ENCODE peak calls at places on chromosomes 4 and X, in six cellular contexts. J is endothelial cell of umbilical vein, R is HCT116, V is cardiac fibroblast, E is hippocampal formation, P is T-cell. N is an unnamed sample.
A peak's percentile ranks its signal among the peaks of the same experiment; 100 is the strongest.

GRCh38 chrX:54807524-54808108 is at the start of gene MAGED2:
- DNase-seq in J (peak; percentile 68), R (no peak), V (peak; percentile 35), E (peak; percentile 15), P (peak; percentile 59), N (no peak)

GRCh38 chrX:64186974-64187761 is 18.3 kb downstream of the AMER1 start:
- DNase-seq in J (no peak), R (no peak), V (no peak), E (no peak), P (no peak), N (peak; percentile 46)

GRCh38 chr4:3041192-3042142 is 32.9 kb downstream of the HTT-AS start:
- DNase-seq in J (peak; percentile 44), R (no peak), V (peak; percentile 70), E (no peak), P (peak; percentile 53), N (peak; percentile 92)

GRCh38 chrX:12013220-12013619 is 125.1 kb upstream of the FRMPD4 start:
- DNase-seq in J (peak; percentile 27), R (no peak), V (peak; percentile 58), E (no peak), P (no peak), N (peak; percentile 56)

GRCh38 chr4:34182346-34182745 is 2062.0 kb downstream of the ARAP2 start:
- DNase-seq in J (no peak), R (no peak), V (peak; percentile 77), E (no peak), P (no peak), N (no peak)

GRCh38 chr4:168832746-168833575 is 177.1 kb downstream of the CBR4 start:
- DNase-seq in J (peak; percentile 32), R (no peak), V (peak; percentile 53), E (peak; percentile 37), P (no peak), N (peak; percentile 78)

GRCh38 chr4:73341454-73341853 is 62.6 kb upstream of the ALB start:
- DNase-seq in J (peak; percentile 34), R (peak; percentile 33), V (peak; percentile 83), E (peak; percentile 53), P (no peak), N (no peak)

GRCh38 chr4:2085496-2085901 is 26.4 kb downstream of the NAT8L start:
- DNase-seq in J (no peak), R (no peak), V (no peak), E (no peak), P (no peak), N (peak; percentile 30)

GRCh38 chrX:49627030-49627777 is 28.4 kb downstream of the GAGE1 start:
- DNase-seq in J (no peak), R (peak; percentile 51), V (peak; percentile 1), E (no peak), P (peak; percentile 49), N (no peak)

GRCh38 chr4:148704291-148704690 is 262.1 kb upstream of the NR3C2 start:
- DNase-seq in J (peak; percentile 12), R (no peak), V (peak; percentile 7), E (no peak), P (no peak), N (no peak)

GRCh38 chr4:6641164-6641970 is 882 bp downstream of the MRFAP1 start:
- DNase-seq in J (peak; percentile 49), R (no peak), V (peak; percentile 59), E (no peak), P (peak; percentile 55), N (peak; percentile 94)

GRCh38 chrX:136166221-136166855 is 19.0 kb downstream of the FHL1 start:
- DNase-seq in J (no peak), R (no peak), V (peak; percentile 61), E (no peak), P (no peak), N (no peak)

GRCh38 chr4:17447675-17448298 is 64.1 kb downstream of the QDPR start:
- DNase-seq in J (peak; percentile 66), R (peak; percentile 74), V (peak; percentile 85), E (peak; percentile 52), P (peak; percentile 51), N (peak; percentile 79)

GRCh38 chrX:111098874-111099273 is 2.9 kb downstream of the PAK3 start:
- DNase-seq in J (no peak), R (peak; percentile 29), V (peak; percentile 15), E (peak; percentile 5), P (peak; percentile 64), N (peak; percentile 85)

GRCh38 chr4:53076335-53076958 is 214.3 kb downstream of the RASL11B start:
- DNase-seq in J (no peak), R (no peak), V (no peak), E (no peak), P (no peak), N (no peak)

GRCh38 chr4:105894570-105895323 is 524 bp upstream of the NPNT start:
- DNase-seq in J (no peak), R (peak; percentile 36), V (no peak), E (no peak), P (no peak), N (peak; percentile 44)

GRCh38 chr4:155604718-155605601 is 61.7 kb upstream of the GUCY1A1 start:
- DNase-seq in J (no peak), R (no peak), V (peak; percentile 90), E (no peak), P (no peak), N (peak; percentile 59)

GRCh38 chr4:86482851-86483490 is 111.1 kb upstream of the PTPN13 start:
- DNase-seq in J (no peak), R (no peak), V (no peak), E (no peak), P (no peak), N (peak; percentile 73)

GRCh38 chrX:71622347-71623104 is 4.2 kb upstream of the CXCR3 start:
- DNase-seq in J (peak; percentile 67), R (peak; percentile 19), V (peak; percentile 70), E (peak; percentile 11), P (peak; percentile 62), N (peak; percentile 89)

GRCh38 chr4:184417802-184418511 is 56.4 kb downstream of the IRF2 start:
- DNase-seq in J (peak; percentile 30), R (peak; percentile 51), V (peak; percentile 87), E (no peak), P (no peak), N (no peak)

GRCh38 chr4:102345795-102346100 is 466 bp upstream of the SLC39A8 start:
- DNase-seq in J (no peak), R (no peak), V (no peak), E (no peak), P (no peak), N (no peak)

GRCh38 chr4:183987987-183988392 is 82.9 kb downstream of the STOX2 start:
- DNase-seq in J (peak; percentile 55), R (peak; percentile 68), V (peak; percentile 90), E (peak; percentile 55), P (no peak), N (peak; percentile 88)

GRCh38 chr4:120084327-120084726 is 17.7 kb upstream of the MAD2L1 start:
- DNase-seq in J (no peak), R (no peak), V (no peak), E (no peak), P (no peak), N (no peak)

GRCh38 chrX:96211953-96212352 is 472.7 kb upstream of the DIAPH2 start:
- DNase-seq in J (no peak), R (no peak), V (no peak), E (no peak), P (no peak), N (no peak)

GRCh38 chr4:80213117-80213815 is 16.0 kb downstream of the PRDM8 start:
- DNase-seq in J (no peak), R (no peak), V (peak; percentile 53), E (no peak), P (no peak), N (peak; percentile 88)

GRCh38 chr4:71184195-71184781 is 154.5 kb upstream of the SLC4A4 start:
- DNase-seq in J (peak; percentile 37), R (peak; percentile 63), V (peak; percentile 69), E (peak; percentile 5), P (peak; percentile 47), N (peak; percentile 86)

GRCh38 chr4:99144070-99144469 is at the start of gene ADH4:
- DNase-seq in J (peak; percentile 21), R (no peak), V (peak; percentile 60), E (no peak), P (no peak), N (no peak)

GRCh38 chrX:48971325-48972213 is at the start of gene KCND1:
- DNase-seq in J (peak; percentile 44), R (no peak), V (peak; percentile 34), E (no peak), P (no peak), N (peak; percentile 83)

GRCh38 chrX:142663330-142664095 is 362.2 kb upstream of the SPANXN4 start:
- DNase-seq in J (no peak), R (no peak), V (no peak), E (no peak), P (no peak), N (no peak)

GRCh38 chr4:173051697-173052096 is 116.9 kb upstream of the GALNT7 start:
- DNase-seq in J (peak; percentile 61), R (no peak), V (peak; percentile 52), E (no peak), P (no peak), N (no peak)

GRCh38 chrX:129831486-129831885 is 12.2 kb downstream of the ZDHHC9 start:
- DNase-seq in J (no peak), R (no peak), V (peak; percentile 9), E (peak; percentile 39), P (no peak), N (no peak)